ENCODE peak calls at places on chromosomes 4 and X, in nine cellular contexts. C, B, A, L, M, N, R, T and V are unnamed samples.

GRCh38 chr4:164215113-164215741 is 538.7 kb upstream of the SMIM31 start:
- DNase-seq in N (no peak), C (no peak), M (no peak), A (no peak), T (peak; percentile 37), R (peak; percentile 34), B (no peak), L (no peak), V (no peak)

GRCh38 chr4:73841243-73841925 is 4.9 kb downstream of the CXCL6 start:
- DNase-seq in A (no peak), T (no peak), R (no peak), N (no peak), C (peak; percentile 48), M (no peak), L (no peak), B (no peak), V (no peak)

GRCh38 chr4:53804719-53805118 is 213.4 kb upstream of the LNX1 start:
- DNase-seq in M (no peak), A (peak; percentile 68), B (no peak), R (peak; percentile 47), N (peak; percentile 13), C (no peak), T (peak; percentile 40), L (peak; percentile 76), V (peak; percentile 65)

GRCh38 chr4:128424524-128425195 is 137.0 kb upstream of the PGRMC2 start:
- DNase-seq in M (no peak), B (no peak), R (no peak), N (no peak), L (no peak), A (no peak), C (peak; percentile 86), T (no peak), V (no peak)

GRCh38 chr4:95693594-95693993 is 144.8 kb upstream of the UNC5C start:
- DNase-seq in B (no peak), A (no peak), T (peak; percentile 21), M (no peak), L (peak; percentile 54), C (peak; percentile 46), R (no peak), N (no peak), V (no peak)

GRCh38 chr4:137677851-137678250 is 145.6 kb upstream of the PCDH18 start:
- DNase-seq in T (no peak), C (peak; percentile 69), M (no peak), A (no peak), B (no peak), N (no peak), R (no peak), L (no peak), V (no peak)

GRCh38 chr4:2793920-2794706 is 1.2 kb downstream of the SH3BP2 start:
- DNase-seq in T (peak; percentile 83), M (no peak), N (peak; percentile 76), C (peak; percentile 75), L (peak; percentile 58), B (peak; percentile 53), R (peak; percentile 64), A (peak; percentile 58), V (peak; percentile 74)

GRCh38 chrX:119990995-119991787 is 47.6 kb upstream of the NKAP start:
- DNase-seq in N (no peak), L (peak; percentile 58), A (no peak), C (no peak), B (no peak), M (no peak), R (no peak), T (no peak), V (peak; percentile 47)

GRCh38 chrX:13428055-13428786 is 108.4 kb upstream of the ATXN3L start:
- DNase-seq in B (no peak), T (no peak), C (peak; percentile 67), N (no peak), R (no peak), L (peak; percentile 61), M (peak; percentile 43), A (no peak), V (no peak)

GRCh38 chrX:134794692-134795091 is 136.4 kb upstream of the PLAC1 start:
- DNase-seq in M (no peak), A (no peak), L (no peak), N (no peak), B (no peak), T (no peak), C (no peak), R (no peak), V (no peak)

GRCh38 chr4:143404555-143404954 is 67.9 kb downstream of the GAB1 start:
- DNase-seq in R (no peak), T (no peak), L (no peak), N (no peak), M (no peak), B (no peak), A (no peak), C (no peak), V (no peak)

GRCh38 chr4:167956676-167957075 is 135.7 kb upstream of the ANXA10 start:
- DNase-seq in N (no peak), B (no peak), T (no peak), C (peak; percentile 18), M (no peak), A (no peak), R (no peak), L (no peak), V (no peak)

GRCh38 chr4:23305026-23305425 is 584.8 kb downstream of the PPARGC1A start:
- DNase-seq in B (no peak), A (no peak), L (no peak), T (no peak), R (no peak), M (no peak), N (no peak), C (no peak), V (no peak)

GRCh38 chr4:2009651-2010233 is 968 bp upstream of the NELFA start:
- DNase-seq in C (peak; percentile 69), A (peak; percentile 83), N (peak; percentile 50), L (peak; percentile 87), R (peak; percentile 74), B (peak; percentile 84), T (peak; percentile 84), M (peak; percentile 72), V (peak; percentile 79)

GRCh38 chr4:53574528-53574927 is 16.8 kb downstream of the LNX1 start:
- DNase-seq in L (no peak), T (no peak), C (no peak), M (no peak), A (no peak), R (no peak), N (no peak), B (no peak), V (no peak)

GRCh38 chr4:153205028-153205648 is 895 bp downstream of the TRIM2 start:
- DNase-seq in L (peak; percentile 83), R (peak; percentile 81), C (no peak), N (no peak), T (no peak), B (peak; percentile 30), M (peak; percentile 50), A (peak; percentile 76), V (no peak)

DNA sequence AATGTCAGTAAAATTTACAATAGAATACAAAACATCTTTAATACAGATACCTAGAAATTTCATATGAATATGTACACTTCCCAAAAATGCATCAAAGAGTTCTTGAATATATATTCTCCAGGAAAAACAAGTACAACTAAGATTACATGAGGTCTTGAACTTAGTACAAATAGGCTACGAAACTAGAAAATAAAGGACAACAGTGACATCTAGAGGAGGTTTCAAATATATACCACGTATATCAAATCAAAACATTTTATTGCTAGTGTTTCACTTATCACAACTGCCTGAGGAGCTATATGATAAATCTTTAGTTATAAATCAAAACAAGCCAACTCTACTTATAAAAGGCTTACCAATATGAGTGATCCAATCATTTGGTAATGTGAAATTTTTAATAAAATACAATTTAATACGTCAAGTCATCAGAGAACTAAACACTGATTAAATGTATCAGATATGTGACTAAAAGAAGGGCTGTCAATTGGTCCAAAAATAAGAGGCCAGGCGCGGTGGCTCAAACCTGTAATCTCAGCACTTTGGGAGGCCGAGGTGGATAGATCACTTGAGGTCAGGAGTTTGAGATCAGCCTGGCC is 36.6 kb downstream of the ANAPC10 start:
- DNase-seq in L (no peak), M (no peak), T (no peak), N (no peak), R (no peak), B (no peak), C (peak; percentile 79), A (no peak), V (no peak)
- H3K36me3 ChIP-seq in L (peaks cover 16% of the 10 kb centered on the region), M (no peaks in the 10 kb centered on the region), T (no peaks in the 10 kb centered on the region), N (no peaks in the 10 kb centered on the region), R (no peaks in the 10 kb centered on the region), B (peaks cover 2% of the 10 kb centered on the region), C (no peaks in the 10 kb centered on the region), A (no peaks in the 10 kb centered on the region), V (no peaks in the 10 kb centered on the region)

GRCh38 chr4:7013171-7013570 is 30.0 kb upstream of the TADA2B start:
- DNase-seq in T (peak; percentile 82), N (no peak), L (no peak), C (no peak), M (no peak), B (no peak), A (no peak), R (no peak), V (no peak)
- H3K36me3 ChIP-seq in T (peaks cover 66% of the 10 kb centered on the region), N (peaks cover 9% of the 10 kb centered on the region), L (peaks cover 85% of the 10 kb centered on the region), C (peaks cover 20% of the 10 kb centered on the region), M (peaks cover 45% of the 10 kb centered on the region), B (peaks cover 90% of the 10 kb centered on the region), A (peaks cover 44% of the 10 kb centered on the region), R (peaks cover 4% of the 10 kb centered on the region), V (peaks cover 98% of the 10 kb centered on the region)

GRCh38 chrX:9183481-9183880 is 149.6 kb upstream of the FAM9B start:
- DNase-seq in T (no peak), B (no peak), L (no peak), A (no peak), M (no peak), C (no peak), R (no peak), N (no peak), V (no peak)

GRCh38 chrX:9184231-9184630 is 150.3 kb upstream of the FAM9B start:
- DNase-seq in R (no peak), T (no peak), A (no peak), M (no peak), L (no peak), B (no peak), N (no peak), C (no peak), V (no peak)

GRCh38 chrX:9188117-9188516 is 154.2 kb upstream of the FAM9B start:
- DNase-seq in M (no peak), N (no peak), T (peak; percentile 15), R (no peak), C (no peak), B (no peak), L (no peak), A (no peak), V (no peak)

GRCh38 chrX:9189286-9189685 is 155.4 kb upstream of the FAM9B start:
- DNase-seq in A (no peak), L (no peak), B (no peak), T (no peak), M (no peak), N (no peak), R (no peak), C (no peak), V (no peak)
- H3K36me3 ChIP-seq in A (no peaks in the 10 kb centered on the region), L (no peaks in the 10 kb centered on the region), B (no peaks in the 10 kb centered on the region), T (no peaks in the 10 kb centered on the region), M (no peaks in the 10 kb centered on the region), N (no peaks in the 10 kb centered on the region), R (no peaks in the 10 kb centered on the region), C (no peaks in the 10 kb centered on the region), V (no peaks in the 10 kb centered on the region)

DNA sequence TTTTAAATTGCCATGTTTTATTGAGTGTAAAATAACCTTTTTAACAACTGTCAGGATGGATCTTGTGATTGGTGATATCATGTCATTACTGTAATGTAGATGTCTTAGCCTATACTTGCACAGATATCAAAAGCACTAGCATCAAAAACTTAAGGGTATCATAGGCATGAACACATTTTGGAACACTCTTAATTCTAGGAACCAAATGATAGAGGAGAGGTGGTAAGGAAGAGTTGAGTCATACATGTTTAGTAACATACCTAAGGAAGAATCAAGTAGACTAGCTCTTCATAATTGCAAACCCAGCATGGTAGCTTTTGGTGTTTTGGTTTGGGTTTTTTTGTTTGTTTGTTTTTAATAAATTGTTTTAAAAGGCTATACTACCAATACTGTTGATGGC is 43.4 kb downstream of the SMARCAD1 start:
- DNase-seq in T (no peak), N (no peak), L (no peak), A (no peak), C (no peak), B (no peak), M (no peak), R (no peak), V (no peak)
- H3K36me3 ChIP-seq in T (peaks cover 52% of the 10 kb centered on the region), N (no peaks in the 10 kb centered on the region), L (peaks cover 93% of the 10 kb centered on the region), A (peaks cover 25% of the 10 kb centered on the region), C (peaks cover 37% of the 10 kb centered on the region), B (peaks cover 41% of the 10 kb centered on the region), M (no peaks in the 10 kb centered on the region), R (no peaks in the 10 kb centered on the region), V (peaks cover 54% of the 10 kb centered on the region)